ENCODE peak calls at places on chromosomes 16 and 17, in six cellular contexts. N is activated T-cell treated with anti-CD3 and anti-CD28 coated beads for 4 hours; V is fibroblast of the conjunctiva; B is activated CD4-positive, alpha-beta T cell treated with anti-CD3 and anti-CD28 coated beads for 48 hours; Q is fibroblast of lung; C is hippocampal formation. Z is an unnamed sample.

GRCh38 chr17:22460461-22461063 is 768.2 kb downstream of the KCNJ18 start:
- DNase-seq in N (no peak), C (no peak), B (no peak), Q (no peak), V (no peak), Z (no peak)

GRCh38 chr17:50272711-50273653 is 1.3 kb upstream of the TMEM92 start:
- DNase-seq in Q (no peak), V (no peak), C (peak), N (peak), B (peak), Z (no peak)

GRCh38 chr17:68289936-68290267 is 1.0 kb downstream of the SLC16A6 start:
- DNase-seq in N (no peak), C (no peak), Q (no peak), B (no peak), V (no peak), Z (no peak)

GRCh38 chr16:87065781-87066694 is 251.2 kb downstream of the C16orf95 start:
- DNase-seq in B (no peak), N (no peak), C (no peak), Q (no peak), V (no peak), Z (no peak)

GRCh38 chr16:10521681-10522274 is 58.6 kb downstream of the EMP2 start:
- DNase-seq in N (peak), V (peak), Q (peak), B (peak), C (peak), Z (peak)

GRCh38 chr16:11259655-11260595 is 3.9 kb upstream of the SOCS1 start:
- DNase-seq in B (no peak), C (no peak), V (no peak), Q (no peak), N (no peak), Z (no peak)

GRCh38 chr17:72258711-72259110 is 137.9 kb downstream of the SOX9 start:
- DNase-seq in C (no peak), N (no peak), V (no peak), Q (no peak), B (no peak), Z (no peak)

GRCh38 chr17:45135192-45135977 is at the start of gene ACBD4:
- DNase-seq in B (peak), C (peak), V (peak), N (peak), Q (peak), Z (peak)

GRCh38 chr16:66906916-66907836 is 11.5 kb downstream of the CDH16 start:
- DNase-seq in B (no peak), C (no peak), Q (no peak), V (no peak), N (no peak), Z (no peak)

Z was measured in nucleus accumbens.